ENCODE peak calls at places on chromosomes 2 and 18, in seven cellular contexts. One of them, this sample, is unnamed.

GRCh38 chr2:102304268-102304667 is 7.1 kb upstream of the IL1RL1 start:
- DNase-seq in tibial nerve: no peak
- DNase-seq in stomach: no peak
- DNase-seq in A549: no peak
- DNase-seq in HepG2: no peak
- DNase-seq in sigmoid colon: no peak
- DNase-seq in SK-N-SH: no peak
- DNase-seq in this sample: no peak

GRCh38 chr2:127820080-127820668 is 9.2 kb upstream of the WDR33 start:
- DNase-seq in tibial nerve: no peak
- DNase-seq in stomach: no peak
- DNase-seq in A549: no peak
- DNase-seq in HepG2: no peak
- DNase-seq in sigmoid colon: no peak
- DNase-seq in SK-N-SH: no peak
- DNase-seq in this sample: no peak

GRCh38 chr2:30752811-30753210 is 54.4 kb downstream of the CAPN13 start:
- DNase-seq in tibial nerve: no peak
- DNase-seq in stomach: no peak
- DNase-seq in A549: no peak
- DNase-seq in HepG2: no peak
- DNase-seq in sigmoid colon: peak; percentile 39
- DNase-seq in SK-N-SH: no peak
- DNase-seq in this sample: no peak

GRCh38 chr2:10330700-10331032 is 28.0 kb downstream of the HPCAL1 start:
- DNase-seq in tibial nerve: no peak
- DNase-seq in stomach: no peak
- DNase-seq in A549: no peak
- DNase-seq in HepG2: no peak
- DNase-seq in sigmoid colon: no peak
- DNase-seq in SK-N-SH: no peak
- DNase-seq in this sample: no peak

GRCh38 chr2:100821255-100821912 is 1.4 kb downstream of the NPAS2 start:
- DNase-seq in tibial nerve: no peak
- DNase-seq in stomach: no peak
- DNase-seq in A549: no peak
- DNase-seq in HepG2: no peak
- DNase-seq in sigmoid colon: no peak
- DNase-seq in SK-N-SH: no peak
- DNase-seq in this sample: no peak

GRCh38 chr2:191835539-191836350 is 11.1 kb downstream of the CAVIN2 start:
- DNase-seq in tibial nerve: no peak
- DNase-seq in stomach: no peak
- DNase-seq in A549: no peak
- DNase-seq in HepG2: no peak
- DNase-seq in sigmoid colon: no peak
- DNase-seq in SK-N-SH: no peak
- DNase-seq in this sample: no peak

GRCh38 chr2:113858764-113859163 is 31.1 kb upstream of the ACTR3 start:
- DNase-seq in tibial nerve: no peak
- DNase-seq in stomach: no peak
- DNase-seq in A549: peak; percentile 20
- DNase-seq in HepG2: no peak
- DNase-seq in sigmoid colon: no peak
- DNase-seq in SK-N-SH: no peak
- DNase-seq in this sample: no peak

GRCh38 chr2:189613077-189613636 is 32.6 kb upstream of the SLC40A1 start:
- DNase-seq in tibial nerve: no peak
- DNase-seq in stomach: no peak
- DNase-seq in A549: peak; percentile 25
- DNase-seq in HepG2: peak; percentile 96
- DNase-seq in sigmoid colon: no peak
- DNase-seq in SK-N-SH: no peak
- DNase-seq in this sample: no peak

GRCh38 chr2:101517753-101518152 is 42.8 kb upstream of the RFX8 start:
- DNase-seq in tibial nerve: no peak
- DNase-seq in stomach: no peak
- DNase-seq in A549: peak; percentile 16
- DNase-seq in HepG2: peak; percentile 45
- DNase-seq in sigmoid colon: no peak
- DNase-seq in SK-N-SH: no peak
- DNase-seq in this sample: no peak

GRCh38 chr18:62621546-62621945 is 93.8 kb upstream of the PHLPP1 start:
- DNase-seq in tibial nerve: no peak
- DNase-seq in stomach: no peak
- DNase-seq in A549: no peak
- DNase-seq in HepG2: no peak
- DNase-seq in sigmoid colon: no peak
- DNase-seq in SK-N-SH: no peak
- DNase-seq in this sample: no peak

GRCh38 chr2:39140322-39140847 is 19.5 kb upstream of the SOS1 start:
- DNase-seq in tibial nerve: no peak
- DNase-seq in stomach: no peak
- DNase-seq in A549: no peak
- DNase-seq in HepG2: peak; percentile 80
- DNase-seq in sigmoid colon: no peak
- DNase-seq in SK-N-SH: no peak
- DNase-seq in this sample: no peak

GRCh38 chr2:10414000-10414451 is 34.1 kb downstream of the ODC1 start:
- DNase-seq in tibial nerve: no peak
- DNase-seq in stomach: peak; percentile 82
- DNase-seq in A549: no peak
- DNase-seq in HepG2: no peak
- DNase-seq in sigmoid colon: no peak
- DNase-seq in SK-N-SH: no peak
- DNase-seq in this sample: peak; percentile 75

GRCh38 chr2:1339757-1340515 is 73.3 kb upstream of the TPO start:
- DNase-seq in tibial nerve: no peak
- DNase-seq in stomach: no peak
- DNase-seq in A549: no peak
- DNase-seq in HepG2: no peak
- DNase-seq in sigmoid colon: no peak
- DNase-seq in SK-N-SH: no peak
- DNase-seq in this sample: no peak

GRCh38 chr2:189549440-189549832 is 31.1 kb downstream of the SLC40A1 start:
- DNase-seq in tibial nerve: no peak
- DNase-seq in stomach: no peak
- DNase-seq in A549: no peak
- DNase-seq in HepG2: no peak
- DNase-seq in sigmoid colon: peak; percentile 73
- DNase-seq in SK-N-SH: no peak
- DNase-seq in this sample: no peak

GRCh38 chr2:201786471-201786870 is 5.7 kb upstream of the ALS2 start:
- DNase-seq in tibial nerve: no peak
- DNase-seq in stomach: no peak
- DNase-seq in A549: no peak
- DNase-seq in HepG2: no peak
- DNase-seq in sigmoid colon: no peak
- DNase-seq in SK-N-SH: no peak
- DNase-seq in this sample: no peak

GRCh38 chr2:113240150-113240914 is 38.4 kb downstream of the PAX8 start:
- DNase-seq in tibial nerve: peak; percentile 82
- DNase-seq in stomach: peak; percentile 92
- DNase-seq in A549: peak; percentile 74
- DNase-seq in HepG2: no peak
- DNase-seq in sigmoid colon: peak; percentile 91
- DNase-seq in SK-N-SH: peak; percentile 89
- DNase-seq in this sample: peak; percentile 70

GRCh38 chr2:30691948-30692828 is 115.1 kb downstream of the CAPN13 start:
- DNase-seq in tibial nerve: no peak
- DNase-seq in stomach: peak; percentile 23
- DNase-seq in A549: no peak
- DNase-seq in HepG2: no peak
- DNase-seq in sigmoid colon: peak; percentile 56
- DNase-seq in SK-N-SH: no peak
- DNase-seq in this sample: no peak

GRCh38 chr2:26721267-26722032 is 28.9 kb downstream of the KCNK3 start:
- DNase-seq in tibial nerve: no peak
- DNase-seq in stomach: peak; percentile 84
- DNase-seq in A549: peak; percentile 80
- DNase-seq in HepG2: peak; percentile 70
- DNase-seq in sigmoid colon: no peak
- DNase-seq in SK-N-SH: no peak
- DNase-seq in this sample: peak; percentile 37

GRCh38 chr2:47536696-47537095 is 133.7 kb downstream of the MSH2 start:
- DNase-seq in tibial nerve: no peak
- DNase-seq in stomach: no peak
- DNase-seq in A549: no peak
- DNase-seq in HepG2: no peak
- DNase-seq in sigmoid colon: no peak
- DNase-seq in SK-N-SH: no peak
- DNase-seq in this sample: no peak

GRCh38 chr2:58699412-58699811 is 458.3 kb upstream of the FANCL start:
- DNase-seq in tibial nerve: no peak
- DNase-seq in stomach: no peak
- DNase-seq in A549: no peak
- DNase-seq in HepG2: no peak
- DNase-seq in sigmoid colon: no peak
- DNase-seq in SK-N-SH: no peak
- DNase-seq in this sample: no peak

GRCh38 chr2:232522014-232522854 is 2.0 kb downstream of the PRSS56 start:
- DNase-seq in tibial nerve: no peak
- DNase-seq in stomach: peak; percentile 66
- DNase-seq in A549: peak; percentile 60
- DNase-seq in HepG2: no peak
- DNase-seq in sigmoid colon: no peak
- DNase-seq in SK-N-SH: peak; percentile 96
- DNase-seq in this sample: peak; percentile 57

GRCh38 chr2:3108710-3109702 is 268.6 kb downstream of the EIPR1 start:
- DNase-seq in tibial nerve: no peak
- DNase-seq in stomach: no peak
- DNase-seq in A549: no peak
- DNase-seq in HepG2: no peak
- DNase-seq in sigmoid colon: peak; percentile 57
- DNase-seq in SK-N-SH: no peak
- DNase-seq in this sample: no peak

GRCh38 chr2:130355181-130355577 is 677 bp upstream of the PTPN18 start:
- DNase-seq in tibial nerve: no peak
- DNase-seq in stomach: no peak
- DNase-seq in A549: no peak
- DNase-seq in HepG2: no peak
- DNase-seq in sigmoid colon: peak; percentile 70
- DNase-seq in SK-N-SH: no peak
- DNase-seq in this sample: peak; percentile 37

GRCh38 chr2:15169326-15170038 is 391.7 kb downstream of the NBAS start:
- DNase-seq in tibial nerve: no peak
- DNase-seq in stomach: no peak
- DNase-seq in A549: peak; percentile 46
- DNase-seq in HepG2: peak; percentile 56
- DNase-seq in sigmoid colon: no peak
- DNase-seq in SK-N-SH: peak; percentile 50
- DNase-seq in this sample: no peak

GRCh38 chr18:8609711-8610441 is 639 bp downstream of the RAB12 start:
- DNase-seq in tibial nerve: no peak
- DNase-seq in stomach: no peak
- DNase-seq in A549: no peak
- DNase-seq in HepG2: no peak
- DNase-seq in sigmoid colon: peak; percentile 71
- DNase-seq in SK-N-SH: peak; percentile 65
- DNase-seq in this sample: peak; percentile 15

GRCh38 chr2:145321344-145321743 is 801.4 kb upstream of the ZEB2 start:
- DNase-seq in tibial nerve: no peak
- DNase-seq in stomach: no peak
- DNase-seq in A549: no peak
- DNase-seq in HepG2: no peak
- DNase-seq in sigmoid colon: no peak
- DNase-seq in SK-N-SH: no peak
- DNase-seq in this sample: no peak
- TF ChIP-seq CTCF in tibial nerve: no peak
- TF ChIP-seq CTCF in stomach: no peak
- TF ChIP-seq CTCF in A549: no peak
- TF ChIP-seq CTCF in HepG2: no peak
- TF ChIP-seq CTCF in sigmoid colon: no peak
- TF ChIP-seq CTCF in SK-N-SH: no peak
- TF ChIP-seq CTCF in this sample: no peak

GRCh38 chr2:74593826-74594467 is 39.4 kb downstream of the DOK1 start:
- DNase-seq in tibial nerve: no peak
- DNase-seq in stomach: no peak
- DNase-seq in A549: no peak
- DNase-seq in HepG2: peak; percentile 55
- DNase-seq in sigmoid colon: no peak
- DNase-seq in SK-N-SH: no peak
- DNase-seq in this sample: no peak
- TF ChIP-seq EP300 in tibial nerve: no peak
- TF ChIP-seq EP300 in stomach: no peak
- TF ChIP-seq EP300 in A549: no peak
- TF ChIP-seq EP300 in HepG2: no peak
- TF ChIP-seq EP300 in sigmoid colon: no peak
- TF ChIP-seq EP300 in SK-N-SH: no peak
- TF ChIP-seq EP300 in this sample: no peak

DNA sequence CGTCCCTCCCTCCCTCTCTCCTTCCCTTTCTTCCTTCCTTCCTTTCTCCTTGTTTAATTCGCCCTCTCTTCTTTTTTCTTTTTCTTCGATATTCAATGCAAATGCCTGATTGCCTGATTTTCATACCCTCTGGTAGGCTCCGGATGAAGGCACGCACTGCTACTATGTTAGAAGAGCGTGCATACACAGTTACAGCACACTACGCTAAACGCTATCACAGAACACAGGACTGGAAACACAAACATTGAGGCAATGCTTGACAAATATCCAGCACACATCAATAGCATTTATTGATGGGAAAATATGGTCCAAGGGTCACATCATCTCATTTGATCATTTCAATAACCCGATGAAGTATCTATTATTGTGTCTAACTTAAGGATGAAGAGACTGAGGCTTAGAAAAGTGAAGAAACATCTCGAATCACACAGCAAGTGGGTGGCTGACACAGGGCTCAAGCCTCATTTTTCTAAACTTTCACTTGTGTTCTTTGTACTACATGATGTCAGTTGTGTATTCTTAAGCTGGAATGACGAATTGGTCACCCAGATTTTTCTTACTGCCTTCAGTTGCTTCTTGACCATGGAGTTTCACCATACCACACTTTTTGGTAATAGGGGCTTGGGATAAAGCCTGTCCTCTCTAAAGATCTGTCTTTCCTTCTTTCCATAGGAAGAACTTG is 101.8 kb downstream of the TRIB2 start:
- DNase-seq in tibial nerve: no peak
- DNase-seq in stomach: no peak
- DNase-seq in A549: no peak
- DNase-seq in HepG2: no peak
- DNase-seq in sigmoid colon: no peak
- DNase-seq in SK-N-SH: no peak
- DNase-seq in this sample: no peak
- H3K27ac ChIP-seq in tibial nerve: peak overlapping the region; percentile 77
- H3K27ac ChIP-seq in stomach: peak overlapping the region; percentile 75
- H3K27ac ChIP-seq in A549: no peak overlapping the region
- H3K27ac ChIP-seq in HepG2: no peak overlapping the region
- H3K27ac ChIP-seq in sigmoid colon: peak overlapping the region; percentile 51
- H3K27ac ChIP-seq in SK-N-SH: peak overlapping the region; percentile 96
- H3K27ac ChIP-seq in this sample: peak overlapping the region; percentile 75

DNA sequence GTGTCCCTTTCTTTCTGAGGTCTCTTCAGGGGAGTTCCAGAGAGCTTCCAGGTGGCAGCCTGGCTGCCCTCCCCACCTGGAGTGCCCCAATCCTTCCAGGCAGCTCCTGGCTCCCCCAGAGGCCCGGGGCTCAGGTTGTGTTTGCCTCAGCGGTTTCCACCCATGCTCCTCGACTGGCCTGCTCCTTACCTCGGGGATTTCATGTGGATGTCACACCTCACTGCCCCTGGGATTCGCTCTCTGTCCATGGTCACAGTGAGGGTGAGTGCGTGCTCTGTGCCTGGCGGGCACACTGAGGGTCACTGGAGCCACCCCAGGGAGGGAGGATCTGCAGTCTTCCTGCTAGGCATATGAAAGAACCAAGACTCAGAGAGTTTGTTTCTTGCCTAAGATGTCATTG is 2.1 kb upstream of the TOGARAM2 start:
- DNase-seq in tibial nerve: no peak
- DNase-seq in stomach: no peak
- DNase-seq in A549: no peak
- DNase-seq in HepG2: no peak
- DNase-seq in sigmoid colon: peak; percentile 48
- DNase-seq in SK-N-SH: peak; percentile 45
- DNase-seq in this sample: no peak
- TF ChIP-seq CTCF in tibial nerve: no peak
- TF ChIP-seq CTCF in stomach: no peak
- TF ChIP-seq CTCF in A549: no peak
- TF ChIP-seq CTCF in HepG2: no peak
- TF ChIP-seq CTCF in sigmoid colon: no peak
- TF ChIP-seq CTCF in SK-N-SH: no peak
- TF ChIP-seq CTCF in this sample: no peak

This sample was measured in transverse colon.